ENCODE peak calls at places on chromosome X, in seven cellular contexts. D is smooth muscle cell of the brain vasculature, P is NT2/D1, N is HT1080, L is fibroblast of pulmonary artery, M is amniotic epithelial cell, A is activated B cell treated with CpG ODN at 0.5 μM for 24 hours. X is an unnamed sample.

GRCh38 chrX:124392794-124393193 is 46.4 kb downstream of the SH2D1A start:
- DNase-seq in D (no peak), P (no peak), N (no peak), L (no peak), M (no peak), A (no peak), X (no peak)

GRCh38 chrX:1327651-1328304 is 8.8 kb upstream of the IL3RA start:
- DNase-seq in D (no peak), P (no peak), N (no peak), L (no peak), M (no peak), A (no peak), X (no peak)

GRCh38 chrX:75303795-75304194 is 29.9 kb downstream of the UPRT start:
- DNase-seq in D (peak; percentile 18), P (no peak), N (no peak), L (peak; percentile 80), M (no peak), A (no peak), X (no peak)

GRCh38 chrX:44203791-44204190 is 139.7 kb downstream of the EFHC2 start:
- DNase-seq in D (no peak), P (peak; percentile 6), N (no peak), L (no peak), M (no peak), A (no peak), X (no peak)

GRCh38 chrX:133414399-133415275 is 652 bp downstream of the GPC4 start:
- DNase-seq in D (no peak), P (no peak), N (no peak), L (peak; percentile 3), M (no peak), A (no peak), X (peak; percentile 19)

GRCh38 chrX:129759576-129760061 is 20.1 kb upstream of the SASH3 start:
- DNase-seq in D (no peak), P (no peak), N (peak; percentile 79), L (peak; percentile 81), M (peak; percentile 80), A (no peak), X (peak; percentile 4)

GRCh38 chrX:153863251-153863991 is 22.6 kb downstream of the L1CAM start:
- DNase-seq in D (no peak), P (no peak), N (no peak), L (no peak), M (no peak), A (no peak), X (no peak)

GRCh38 chrX:15643786-15644559 is 20.6 kb downstream of the CLTRN start:
- DNase-seq in D (no peak), P (no peak), N (no peak), L (no peak), M (no peak), A (no peak), X (no peak)

GRCh38 chrX:40152173-40152705 is 54.5 kb upstream of the BCOR start:
- DNase-seq in D (no peak), P (no peak), N (no peak), L (no peak), M (no peak), A (no peak), X (peak; percentile 5)

GRCh38 chrX:125322431-125322830 is 2.8 kb downstream of the TEX13C start:
- DNase-seq in D (no peak), P (no peak), N (no peak), L (no peak), M (no peak), A (no peak), X (no peak)

GRCh38 chrX:119391279-119391678 is 7.9 kb upstream of the SLC25A43 start:
- DNase-seq in D (no peak), P (no peak), N (no peak), L (peak; percentile 48), M (peak; percentile 46), A (no peak), X (no peak)

GRCh38 chrX:56797966-56798711 is 69.1 kb downstream of the NBDY start:
- DNase-seq in D (no peak), P (no peak), N (no peak), L (peak; percentile 44), M (peak; percentile 79), A (no peak), X (no peak)

GRCh38 chrX:31845003-31845402 is 773.2 kb upstream of the FTHL17 start:
- DNase-seq in D (no peak), P (no peak), N (peak; percentile 11), L (peak; percentile 1), M (no peak), A (no peak), X (no peak)

GRCh38 chrX:68647156-68647957 is at the start of gene STARD8:
- DNase-seq in D (no peak), P (peak; percentile 28), N (peak; percentile 81), L (peak; percentile 51), M (peak; percentile 13), A (no peak), X (no peak)

GRCh38 chrX:20313889-20314288 is 47.2 kb upstream of the RPS6KA3 start:
- DNase-seq in D (no peak), P (no peak), N (no peak), L (no peak), M (no peak), A (no peak), X (no peak)

GRCh38 chrX:110341189-110342035 is 17.2 kb upstream of the RTL9 start:
- DNase-seq in D (no peak), P (no peak), N (peak; percentile 74), L (peak; percentile 73), M (peak; percentile 91), A (no peak), X (no peak)

GRCh38 chrX:47162927-47163583 is 18.0 kb downstream of the RBM10 start:
- DNase-seq in D (no peak), P (no peak), N (no peak), L (no peak), M (no peak), A (no peak), X (no peak)

GRCh38 chrX:110180928-110181310 is 137.0 kb downstream of the AMMECR1 start:
- DNase-seq in D (no peak), P (no peak), N (peak; percentile 43), L (no peak), M (peak; percentile 40), A (no peak), X (no peak)

GRCh38 chrX:148574247-148574973 is 74.0 kb downstream of the AFF2 start:
- DNase-seq in D (no peak), P (no peak), N (peak; percentile 64), L (no peak), M (peak; percentile 23), A (no peak), X (no peak)

GRCh38 chrX:106631615-106632014 is 19.8 kb downstream of the RADX start:
- DNase-seq in D (no peak), P (no peak), N (no peak), L (no peak), M (no peak), A (no peak), X (no peak)

GRCh38 chrX:37785569-37785968 is 5.7 kb downstream of the CYBB start:
- DNase-seq in D (no peak), P (no peak), N (peak; percentile 54), L (no peak), M (peak; percentile 6), A (no peak), X (no peak)

GRCh38 chrX:101348452-101349222 is at the start of gene TIMM8A:
- DNase-seq in D (peak; percentile 9), P (peak; percentile 68), N (peak; percentile 81), L (peak; percentile 69), M (peak; percentile 58), A (peak; percentile 71), X (peak; percentile 56)

GRCh38 chrX:97328853-97329252 is 445.1 kb downstream of the RPA4 start:
- DNase-seq in D (no peak), P (no peak), N (no peak), L (no peak), M (no peak), A (no peak), X (no peak)

GRCh38 chrX:134975516-134975915 is 15.3 kb upstream of the SMIM10 start:
- DNase-seq in D (no peak), P (no peak), N (no peak), L (no peak), M (no peak), A (no peak), X (no peak)

GRCh38 chrX:11113731-11114130 is 2.6 kb downstream of the HCCS start:
- DNase-seq in D (no peak), P (no peak), N (no peak), L (peak; percentile 3), M (no peak), A (no peak), X (no peak)

GRCh38 chrX:119655125-119655524 is 37.8 kb downstream of the SEPTIN6 start:
- DNase-seq in D (no peak), P (no peak), N (peak; percentile 62), L (peak; percentile 96), M (peak; percentile 97), A (no peak), X (peak; percentile 28)

X was measured in occipital lobe.